ENCODE peak calls at places on chromosomes 16 and 17, in six cellular contexts. A is A549; X is Panc1; U is cardiac muscle cell; C is CD8-positive, alpha-beta T cell; D is K562. Z is an unnamed sample.

GRCh38 chr17:81574643-81574956 is 22.4 kb upstream of the FAAP100 start:
- DNase-seq in A (no peak), X (no peak), U (no peak), C (no peak), D (no peak), Z (no peak)

GRCh38 chr16:48188449-48189102 is 32.8 kb upstream of the ABCC12 start:
- DNase-seq in A (no peak), X (no peak), U (peak; percentile 10), C (no peak), D (no peak), Z (no peak)

GRCh38 chr17:45784583-45785372 is 658 bp downstream of the CRHR1 start:
- DNase-seq in A (no peak), X (no peak), U (peak; percentile 30), C (peak; percentile 21), D (peak; percentile 64), Z (no peak)

GRCh38 chr16:4320030-4320429 is 4.2 kb downstream of the GLIS2 start:
- DNase-seq in A (no peak), X (no peak), U (peak; percentile 20), C (no peak), D (no peak), Z (no peak)

GRCh38 chr16:35745191-35745590 is 2285.8 kb downstream of the TP53TG3F start:
- DNase-seq in A (no peak), X (no peak), U (no peak), C (no peak), D (no peak), Z (no peak)

GRCh38 chr17:51259574-51260236 is at the start of gene MBTD1:
- DNase-seq in A (peak; percentile 98), X (no peak), U (peak; percentile 98), C (peak; percentile 94), D (peak; percentile 97), Z (peak; percentile 96)

GRCh38 chr17:59160203-59161025 is 4.9 kb downstream of the PRR11 start:
- DNase-seq in A (no peak), X (no peak), U (no peak), C (no peak), D (no peak), Z (no peak)

GRCh38 chr17:30520882-30521281 is 43.7 kb downstream of the GOSR1 start:
- DNase-seq in A (no peak), X (no peak), U (peak; percentile 3), C (no peak), D (no peak), Z (no peak)

GRCh38 chr16:31354394-31355291 is at the start of gene ITGAX:
- DNase-seq in A (peak; percentile 49), X (no peak), U (peak; percentile 61), C (peak; percentile 33), D (peak; percentile 77), Z (peak; percentile 56)

GRCh38 chr17:1999557-2000251 is 25.4 kb downstream of the RTN4RL1 start:
- DNase-seq in A (peak; percentile 50), X (no peak), U (peak; percentile 33), C (no peak), D (no peak), Z (peak; percentile 36)

GRCh38 chr17:74497471-74497870 is 31.0 kb downstream of the CD300A start:
- DNase-seq in A (no peak), X (no peak), U (no peak), C (no peak), D (no peak), Z (no peak)

GRCh38 chr16:81589975-81590650 is 145.5 kb downstream of the CMIP start:
- DNase-seq in A (no peak), X (no peak), U (no peak), C (no peak), D (no peak), Z (no peak)

GRCh38 chr17:74027539-74027938 is 175.9 kb upstream of the RPL38 start:
- DNase-seq in A (no peak), X (no peak), U (no peak), C (no peak), D (no peak), Z (no peak)

GRCh38 chr16:49012961-49013726 is 268.5 kb downstream of the CBLN1 start:
- DNase-seq in A (no peak), X (no peak), U (no peak), C (no peak), D (no peak), Z (no peak)

GRCh38 chr17:81842725-81843504 is 8.1 kb upstream of the PPP1R27 start:
- DNase-seq in A (no peak), X (no peak), U (peak; percentile 19), C (no peak), D (no peak), Z (no peak)

GRCh38 chr16:85313541-85314208 is 201.4 kb upstream of the CIBAR2 start:
- DNase-seq in A (no peak), X (no peak), U (peak; percentile 11), C (no peak), D (no peak), Z (no peak)

GRCh38 chr16:4723071-4723767 is 10.9 kb downstream of the ANKS3 start:
- DNase-seq in A (no peak), X (no peak), U (no peak), C (no peak), D (no peak), Z (no peak)

GRCh38 chr17:66383353-66383752 is 80.9 kb downstream of the PRKCA start:
- DNase-seq in A (no peak), X (no peak), U (peak; percentile 96), C (no peak), D (no peak), Z (no peak)

GRCh38 chr17:1087381-1088241 is 90.7 kb downstream of the TIMM22 start:
- DNase-seq in A (peak; percentile 84), X (no peak), U (no peak), C (no peak), D (peak; percentile 51), Z (peak; percentile 68)

GRCh38 chr17:21033350-21033749 is 9.5 kb downstream of the USP22 start:
- DNase-seq in A (no peak), X (no peak), U (peak; percentile 46), C (no peak), D (peak; percentile 39), Z (no peak)

DNA sequence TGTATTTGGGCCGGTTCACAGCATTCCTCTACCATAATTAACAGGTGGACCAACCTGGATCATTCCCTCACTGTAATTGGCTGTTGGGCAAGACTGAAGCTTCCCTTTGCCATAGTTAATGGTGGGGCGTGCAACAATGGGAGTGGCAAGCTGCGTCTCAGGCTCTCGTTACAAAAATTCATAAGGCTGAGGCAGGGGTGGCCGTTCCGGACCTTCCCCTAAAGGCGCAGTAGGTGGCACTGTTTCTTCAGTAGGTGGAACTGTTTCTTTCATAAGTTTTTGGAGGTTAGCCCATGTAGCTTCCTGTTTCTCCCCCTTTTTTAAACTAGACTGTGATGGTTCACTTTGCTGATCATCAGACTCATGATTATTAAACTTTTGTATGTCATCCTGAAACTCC is 17.0 kb upstream of the TMC5 start:
- DNase-seq in A (no peak), X (no peak), U (no peak), C (no peak), D (peak; percentile 41), Z (no peak)
- TF ChIP-seq CTCF in A (peak; percentile 6), X (peak; percentile 55), U (no peak), C (no peak), D (peak; percentile 43), Z (no peak)

GRCh38 chr17:40153603-40154238 is 13.4 kb downstream of the CASC3 start:
- DNase-seq in A (no peak), X (no peak), U (no peak), C (no peak), D (no peak), Z (no peak)
- H3K27ac ChIP-seq in A (peak overlapping the region; percentile 11), X (no peak overlapping the region), U (no peak overlapping the region), C (no peak overlapping the region), D (peak overlapping the region; percentile 82), Z (no peak overlapping the region)

DNA sequence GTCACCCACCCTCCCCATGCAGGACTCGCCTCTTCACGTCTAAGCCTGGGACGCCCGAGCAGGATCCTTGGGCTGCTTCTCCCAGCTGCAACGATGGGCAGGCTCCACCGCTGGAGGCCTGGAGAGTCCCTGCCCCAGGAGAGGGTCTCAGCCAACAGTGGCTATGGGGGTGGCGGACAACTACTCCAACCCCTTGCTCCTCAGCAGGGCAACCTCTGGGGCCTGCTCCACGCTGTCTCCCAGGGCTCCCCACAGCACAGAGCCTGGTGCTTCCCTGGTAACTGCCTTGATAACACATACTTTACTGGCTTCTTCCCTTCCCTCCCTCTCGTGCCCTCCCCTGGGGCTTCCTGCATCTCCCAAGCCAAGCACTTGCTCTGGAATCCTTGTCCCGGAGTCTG is 99.6 kb downstream of the TNFRSF13B start:
- DNase-seq in A (no peak), X (no peak), U (peak; percentile 19), C (no peak), D (no peak), Z (no peak)
- TF ChIP-seq CTCF in A (no peak), X (no peak), U (no peak), C (no peak), D (no peak), Z (no peak)

GRCh38 chr17:76868176-76868668 is at the start of gene MGAT5B:
- DNase-seq in A (peak; percentile 87), X (no peak), U (peak; percentile 85), C (peak; percentile 69), D (peak; percentile 88), Z (peak; percentile 81)

GRCh38 chr17:76868669-76869208 is 535 bp downstream of the MGAT5B start:
- DNase-seq in A (peak; percentile 33), X (no peak), U (peak; percentile 8), C (no peak), D (no peak), Z (no peak)

GRCh38 chr17:76871668-76872067 is 3.5 kb downstream of the MGAT5B start:
- DNase-seq in A (peak; percentile 36), X (no peak), U (no peak), C (no peak), D (no peak), Z (no peak)

GRCh38 chr17:76869209-76869877 is 1.1 kb downstream of the MGAT5B start:
- DNase-seq in A (no peak), X (no peak), U (no peak), C (no peak), D (no peak), Z (no peak)

DNA sequence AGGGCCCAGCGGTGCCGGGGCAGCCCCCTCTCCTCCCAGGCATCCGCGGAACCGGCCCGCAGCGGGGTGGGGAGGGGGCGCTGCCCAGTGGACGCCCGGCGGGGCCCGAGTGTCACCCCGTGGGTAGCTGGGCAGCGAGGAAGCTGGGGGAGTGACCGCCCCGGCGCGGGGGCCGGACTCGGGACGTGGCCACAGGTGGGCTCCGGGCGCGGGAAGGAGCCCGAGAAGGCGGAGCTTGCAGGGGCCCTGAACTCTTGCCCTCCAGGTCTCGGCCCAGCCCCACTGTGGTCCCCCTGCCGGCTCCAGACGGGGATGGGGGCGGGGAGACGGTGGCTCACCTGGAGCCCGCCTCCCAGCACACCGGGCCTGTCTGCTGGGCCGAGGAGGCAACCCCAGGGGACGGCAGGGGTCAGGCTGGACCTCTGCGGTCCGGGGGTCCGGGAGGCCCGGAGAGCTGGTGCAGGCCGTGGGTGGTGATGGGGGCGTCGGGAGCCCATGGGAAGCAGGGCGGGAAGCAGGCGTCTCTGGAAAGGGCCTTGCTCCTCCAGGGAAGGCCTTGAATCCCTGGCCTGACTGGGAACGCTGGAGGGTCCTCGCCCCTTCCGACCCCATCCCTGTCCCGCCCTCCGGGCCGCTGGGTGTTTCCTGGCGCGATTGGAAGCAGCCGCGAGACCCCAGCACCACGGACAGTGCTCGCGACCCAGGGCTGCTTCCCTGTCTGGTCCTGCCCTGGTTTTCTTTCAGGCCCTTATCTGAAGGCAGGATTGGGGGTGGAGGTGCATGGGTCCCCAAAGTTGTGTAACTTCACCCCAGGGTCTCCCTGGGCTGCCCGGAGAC is 1.9 kb downstream of the MGAT5B start:
- DNase-seq in A (no peak), X (no peak), U (peak; percentile 17), C (no peak), D (peak; percentile 20), Z (no peak)
- H3K27ac ChIP-seq in A (peak overlapping the region; percentile 93), X (peak overlapping the region; percentile 81), U (no peak overlapping the region), C (no peak overlapping the region), D (no peak overlapping the region), Z (no peak overlapping the region)

GRCh38 chr16:27920391-27920891 is 143.1 kb downstream of the GSG1L start:
- DNase-seq in A (peak; percentile 20), X (no peak), U (peak; percentile 6), C (no peak), D (peak; percentile 6), Z (no peak)
- TF ChIP-seq CTCF in A (no peak), X (peak; percentile 40), U (peak; percentile 24), C (no peak), D (peak; percentile 19), Z (no peak)

Z was measured in tibial artery.